ENCODE peak calls at places on chromosomes 13 and 19, in five cellular contexts. L is iris pigment epithelial cell, R is NCI-H1092, J is T-helper 17 cell, W is NCI-H82. P is an unnamed sample.

GRCh38 chr13:51534075-51534817 is 50.0 kb upstream of the WDFY2 start:
- DNase-seq in L (peak), R (no peak), J (no peak), W (no peak), P (no peak)

GRCh38 chr19:917323-918151 is at the start of gene KISS1R:
- DNase-seq in L (no peak), R (no peak), J (no peak), W (peak), P (no peak)

GRCh38 chr13:59950201-59950730 is 213.5 kb downstream of the DIAPH3 start:
- DNase-seq in L (peak), R (no peak), J (no peak), W (no peak), P (peak)

GRCh38 chr13:65985632-65986031 is 1244.5 kb downstream of the PCDH9 start:
- DNase-seq in L (no peak), R (no peak), J (no peak), W (peak), P (no peak)

GRCh38 chr13:21402586-21403307 is 56.4 kb downstream of the ZDHHC20 start:
- DNase-seq in L (peak), R (no peak), J (no peak), W (no peak), P (peak)

GRCh38 chr19:35115538-35115951 is at the start of gene FXYD3:
- DNase-seq in L (no peak), R (no peak), J (no peak), W (no peak), P (no peak)

GRCh38 chr13:93320942-93321341 is 94.3 kb downstream of the GPC6 start:
- DNase-seq in L (no peak), R (no peak), J (no peak), W (no peak), P (no peak)

GRCh38 chr13:73251866-73252265 is 193.1 kb downstream of the KLF5 start:
- DNase-seq in L (no peak), R (no peak), J (no peak), W (no peak), P (no peak)

GRCh38 chr19:31223805-31224534 is 125.3 kb downstream of the TSHZ3 start:
- DNase-seq in L (peak), R (no peak), J (no peak), W (no peak), P (peak)

GRCh38 chr13:51728972-51729371 is 75.0 kb downstream of the DHRS12 start:
- DNase-seq in L (peak), R (no peak), J (no peak), W (no peak), P (peak)

GRCh38 chr19:8831832-8832131 is 322 bp downstream of the ZNF558 start:
- DNase-seq in L (no peak), R (no peak), J (no peak), W (peak), P (no peak)

GRCh38 chr19:3275068-3275582 is 50.7 kb downstream of the CELF5 start:
- DNase-seq in L (no peak), R (no peak), J (no peak), W (peak), P (no peak)

GRCh38 chr13:112954488-112955270 is 14.3 kb upstream of the MCF2L start:
- DNase-seq in L (no peak), R (no peak), J (no peak), W (no peak), P (no peak)